ENCODE peak calls at places on chromosomes 2 and 18, in nine cellular contexts. P is spleen, W is body of pancreas, V is Peyer's patch, A is HepG2, M is A549, J is testis, L is IMR-90, G is heart left ventricle. O is an unnamed sample.

GRCh38 chr18:48074929-48075706 is 144.7 kb upstream of the SMAD2 start:
- DNase-seq in J (no peak), M (no peak), W (no peak), A (no peak), P (peak), L (no peak), V (peak), G (no peak), O (no peak)

GRCh38 chr2:110946892-110947291 is 173.8 kb upstream of the BCL2L11 start:
- DNase-seq in G (no peak), J (no peak), P (no peak), W (peak), A (no peak), L (no peak), V (no peak), M (no peak), O (no peak)

GRCh38 chr2:128282976-128283810 is 35.5 kb downstream of the HS6ST1 start:
- DNase-seq in W (no peak), P (peak), V (peak), J (no peak), G (peak), A (no peak), M (no peak), L (no peak), O (no peak)

GRCh38 chr2:72973566-72974435 is 56.5 kb downstream of the EMX1 start:
- DNase-seq in M (peak), J (peak), P (no peak), A (peak), V (peak), L (peak), G (peak), W (peak), O (no peak)

GRCh38 chr2:241771286-241772062 is 5.1 kb upstream of the GAL3ST2 start:
- DNase-seq in P (peak), A (peak), V (peak), L (peak), G (no peak), J (peak), M (no peak), W (no peak), O (no peak)

GRCh38 chr2:23562143-23562542 is 177.2 kb downstream of the KLHL29 start:
- DNase-seq in V (no peak), M (no peak), P (no peak), J (no peak), L (no peak), G (no peak), A (no peak), W (no peak), O (no peak)

GRCh38 chr18:24043403-24043802 is 28.8 kb downstream of the TTC39C start:
- DNase-seq in J (no peak), W (no peak), A (no peak), G (no peak), M (no peak), P (no peak), L (no peak), V (no peak), O (no peak)

GRCh38 chr2:150610670-150611279 is 123.3 kb upstream of the RND3 start:
- DNase-seq in A (peak), M (peak), L (peak), J (peak), P (no peak), V (no peak), W (peak), G (no peak), O (no peak)

GRCh38 chr2:204177977-204178522 is 241.5 kb downstream of the ICOS start:
- DNase-seq in P (peak), A (peak), V (no peak), J (peak), L (no peak), W (peak), M (peak), G (peak), O (no peak)

GRCh38 chr2:20370191-20370590 is 19.5 kb upstream of the PUM2 start:
- DNase-seq in J (no peak), G (no peak), L (peak), A (no peak), P (no peak), M (no peak), W (no peak), V (no peak), O (no peak)

GRCh38 chr2:6510547-6510946 is 355.2 kb downstream of the CMPK2 start:
- DNase-seq in G (no peak), V (no peak), A (no peak), P (no peak), L (no peak), J (no peak), W (no peak), M (no peak), O (no peak)

GRCh38 chr2:94759211-94759610 is 112.0 kb upstream of the TEKT4 start:
- DNase-seq in W (no peak), J (peak), L (no peak), P (no peak), G (no peak), A (peak), M (peak), V (no peak), O (no peak)

GRCh38 chr2:1371066-1371465 is 42.2 kb upstream of the TPO start:
- DNase-seq in M (no peak), V (no peak), J (peak), P (no peak), G (no peak), L (no peak), A (no peak), W (peak), O (no peak)

GRCh38 chr2:1377473-1377872 is 35.8 kb upstream of the TPO start:
- DNase-seq in P (no peak), J (no peak), L (no peak), V (no peak), A (no peak), G (no peak), M (no peak), W (no peak), O (no peak)

GRCh38 chr2:1374281-1374680 is 39.0 kb upstream of the TPO start:
- DNase-seq in P (no peak), L (no peak), G (no peak), V (no peak), M (no peak), W (no peak), A (no peak), J (no peak), O (no peak)

GRCh38 chr2:1369905-1370304 is 43.4 kb upstream of the TPO start:
- DNase-seq in V (no peak), J (no peak), P (no peak), W (no peak), G (no peak), A (no peak), M (no peak), L (no peak), O (no peak)

GRCh38 chr2:1373794-1374193 is 39.5 kb upstream of the TPO start:
- DNase-seq in P (no peak), M (no peak), G (peak), A (no peak), L (no peak), W (no peak), J (no peak), V (no peak), O (no peak)
- H3K27ac ChIP-seq in P (no peak), M (no peak), G (peak), A (no peak), L (no peak), W (no peak), J (no peak), V (no peak), O (no peak)

DNA sequence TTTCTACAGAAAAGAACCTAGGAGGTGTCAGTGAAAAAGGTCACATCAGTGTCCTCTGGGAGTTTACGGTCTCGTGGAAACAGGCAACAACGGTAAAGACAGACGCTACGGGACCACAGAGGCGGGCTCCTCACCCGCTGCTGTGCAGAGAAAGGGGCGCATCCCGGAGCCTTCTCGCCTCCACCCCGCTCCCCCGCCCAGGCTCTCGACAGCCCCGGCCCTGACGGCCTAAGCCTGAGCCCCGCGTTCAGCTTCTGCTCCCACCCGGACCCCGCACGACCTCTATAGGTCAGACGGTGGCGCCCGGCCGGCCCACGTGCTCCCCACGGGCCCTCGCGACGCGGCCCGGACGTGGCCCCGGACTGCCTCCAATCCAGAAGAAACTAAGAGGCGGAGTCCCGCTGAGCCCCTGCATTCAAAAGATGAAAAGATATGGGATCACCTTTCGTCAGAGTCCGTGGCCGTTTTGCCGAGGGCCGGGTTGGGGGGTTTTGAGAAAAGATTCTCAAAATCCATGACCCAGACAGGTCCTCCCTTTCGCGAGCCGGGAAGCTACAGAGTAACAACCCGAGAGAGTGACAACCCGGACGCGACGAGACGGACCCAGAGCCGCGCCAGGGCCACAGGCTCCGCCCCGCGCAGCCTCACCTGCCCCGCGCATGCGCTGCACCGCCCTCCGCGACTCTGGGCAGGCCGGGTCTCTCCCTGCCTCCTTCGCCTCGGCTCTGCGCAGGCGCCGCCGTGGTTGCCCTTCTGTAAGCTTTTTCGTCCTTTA is at the start of gene ZC3H8:
- DNase-seq in A (peak), G (peak), W (peak), M (peak), L (peak), J (peak), V (peak), P (peak), O (peak)
- TF ChIP-seq POLR2A in A (peak), G (peak), W (peak), M (peak), L (no peak), J (peak), V (peak), P (peak), O (peak)

GRCh38 chr2:85796549-85797262 is 42.9 kb downstream of the ATOH8 start:
- DNase-seq in A (no peak), P (peak), M (no peak), G (peak), L (no peak), W (no peak), J (no peak), V (no peak), O (no peak)

GRCh38 chr2:85796046-85796548 is 42.3 kb downstream of the ATOH8 start:
- DNase-seq in A (no peak), V (no peak), J (no peak), G (peak), W (no peak), L (no peak), M (no peak), P (no peak), O (no peak)

GRCh38 chr2:85795331-85796045 is 41.7 kb downstream of the ATOH8 start:
- DNase-seq in A (no peak), P (peak), J (peak), L (no peak), G (peak), M (no peak), V (no peak), W (no peak), O (no peak)

GRCh38 chr2:85797959-85798358 is 44.2 kb downstream of the ATOH8 start:
- DNase-seq in J (no peak), V (no peak), A (peak), M (peak), L (peak), G (peak), P (no peak), W (no peak), O (no peak)

GRCh38 chr2:85797263-85797660 is 43.5 kb downstream of the ATOH8 start:
- DNase-seq in J (no peak), V (no peak), G (no peak), A (no peak), P (no peak), L (no peak), M (no peak), W (no peak), O (no peak)
- H3K27ac ChIP-seq in J (no peak), V (peak), G (peak), A (no peak), P (no peak), L (no peak), M (no peak), W (no peak), O (no peak)

GRCh38 chr2:233353769-233354499 is at the start of gene DGKD:
- DNase-seq in V (peak), J (peak), L (no peak), W (peak), G (peak), M (peak), P (peak), A (peak), O (no peak)
- TF ChIP-seq POLR2A in V (no peak), J (no peak), L (no peak), W (no peak), G (no peak), M (no peak), P (peak), A (peak), O (no peak)

GRCh38 chr18:56107821-56108485 is 520.0 kb upstream of the TCF4 start:
- DNase-seq in W (no peak), L (no peak), G (no peak), V (no peak), J (no peak), M (no peak), A (no peak), P (no peak), O (no peak)

GRCh38 chr18:56115072-56116038 is 523.0 kb downstream of the TXNL1 start:
- DNase-seq in W (no peak), P (no peak), G (no peak), A (no peak), V (no peak), L (peak), M (no peak), J (no peak), O (no peak)

GRCh38 chr18:56112984-56113383 is 525.0 kb upstream of the TCF4 start:
- DNase-seq in P (no peak), J (no peak), V (no peak), M (no peak), W (no peak), G (no peak), A (no peak), L (no peak), O (no peak)

GRCh38 chr18:56108486-56109367 is 520.7 kb upstream of the TCF4 start:
- DNase-seq in G (no peak), W (no peak), L (no peak), A (no peak), J (no peak), P (no peak), M (no peak), V (no peak), O (no peak)

DNA sequence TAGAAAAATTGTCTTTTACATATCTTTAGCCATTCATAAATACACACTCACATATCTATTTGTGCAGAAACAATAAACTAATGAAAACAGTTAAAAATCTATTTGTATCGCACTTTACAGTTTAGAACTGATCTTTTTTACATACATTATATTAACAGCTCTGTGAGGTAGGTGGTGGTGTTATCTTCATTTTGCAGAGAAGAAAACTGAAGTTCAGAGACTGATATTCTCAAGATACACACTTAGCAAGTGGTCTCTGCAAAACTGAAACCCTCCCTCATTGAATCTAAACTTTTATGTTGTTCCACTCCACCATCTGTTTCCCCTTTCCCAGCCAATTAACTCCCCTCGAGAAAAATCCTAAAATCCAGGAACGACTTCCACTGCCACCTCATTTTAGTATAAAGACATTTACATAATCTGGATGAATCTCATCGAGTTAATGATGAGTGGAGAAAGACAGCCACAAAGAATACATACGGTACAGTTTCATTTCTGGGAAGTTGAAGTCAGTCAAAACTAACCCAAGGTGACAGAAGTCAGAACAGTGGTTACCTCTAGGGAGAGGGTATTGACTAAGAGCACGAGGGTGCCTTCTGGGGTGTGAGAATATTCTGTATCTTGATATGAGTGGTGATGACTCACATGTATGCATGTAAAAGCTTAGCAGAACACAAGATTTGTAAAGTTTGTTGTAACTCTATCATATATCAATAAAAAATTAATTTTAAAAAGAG is 524.2 kb upstream of the TCF4 start:
- DNase-seq in G (no peak), M (no peak), A (no peak), P (no peak), L (peak), W (no peak), J (no peak), V (no peak), O (no peak)
- H3K27ac ChIP-seq in G (no peak), M (no peak), A (no peak), P (no peak), L (no peak), W (no peak), J (no peak), V (no peak), O (no peak)

GRCh38 chr2:120253021-120253882 is 600 bp downstream of the RALB start:
- DNase-seq in P (peak), J (peak), G (peak), L (peak), W (peak), A (peak), M (peak), V (peak), O (peak)
- TF ChIP-seq POLR2A in P (no peak), J (no peak), G (no peak), L (no peak), W (peak), A (peak), M (no peak), V (peak), O (no peak)

GRCh38 chr2:209368406-209368805 is 55.4 kb upstream of the MAP2 start:
- DNase-seq in P (no peak), A (no peak), J (no peak), W (no peak), G (no peak), V (no peak), M (peak), L (no peak), O (no peak)
- H3K27ac ChIP-seq in P (no peak), A (no peak), J (no peak), W (peak), G (no peak), V (no peak), M (peak), L (no peak), O (no peak)

DNA sequence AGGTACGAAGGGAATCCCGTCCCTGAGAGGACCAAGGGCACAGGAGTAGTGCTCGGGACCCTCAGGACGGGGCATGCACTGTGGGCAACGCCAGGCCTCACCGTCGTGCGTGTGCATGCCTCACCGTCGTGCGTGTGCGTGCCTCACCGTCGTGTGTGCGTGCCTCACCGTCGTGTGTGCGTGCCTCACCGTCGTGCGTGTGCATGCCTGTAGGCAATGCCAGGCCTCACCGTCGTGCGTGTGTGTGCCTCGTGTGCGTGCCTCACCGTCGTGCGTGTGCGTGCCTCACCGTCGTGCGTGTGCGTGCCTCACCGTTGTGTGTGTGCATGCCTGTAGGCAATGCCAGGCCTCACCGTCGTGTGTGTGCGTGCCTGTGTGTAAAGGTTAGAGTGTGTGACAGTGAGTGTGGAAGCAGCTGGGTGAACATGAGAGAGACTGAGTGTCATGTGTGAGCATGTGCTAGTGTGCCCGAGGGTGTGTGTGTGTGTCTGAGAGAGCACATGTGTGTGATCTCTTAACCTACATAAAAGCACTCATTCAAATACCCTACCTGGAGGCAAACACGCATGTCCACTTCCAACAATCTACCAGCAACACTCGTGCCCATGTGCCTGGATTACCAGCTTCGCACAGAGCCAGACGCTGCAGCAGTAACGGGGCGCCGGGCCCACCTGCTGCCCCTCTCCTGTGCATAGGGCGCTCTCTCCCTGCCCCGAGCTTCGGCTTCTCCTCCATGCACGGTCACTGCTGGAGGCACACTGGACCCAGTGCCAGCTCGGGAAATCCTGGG is 36.3 kb downstream of the ZNF516 start:
- DNase-seq in W (no peak), M (no peak), G (no peak), P (peak), V (no peak), L (no peak), J (peak), A (no peak), O (no peak)
- TF ChIP-seq POLR2A in W (no peak), M (no peak), G (no peak), P (no peak), V (no peak), L (no peak), J (no peak), A (no peak), O (no peak)

GRCh38 chr2:47237375-47238357 is 82.6 kb upstream of the STPG4 start:
- DNase-seq in J (peak), M (no peak), W (no peak), A (no peak), G (peak), P (no peak), L (peak), V (no peak), O (no peak)
- H3K27ac ChIP-seq in J (no peak), M (no peak), W (no peak), A (no peak), G (no peak), P (no peak), L (peak), V (no peak), O (no peak)

DNA sequence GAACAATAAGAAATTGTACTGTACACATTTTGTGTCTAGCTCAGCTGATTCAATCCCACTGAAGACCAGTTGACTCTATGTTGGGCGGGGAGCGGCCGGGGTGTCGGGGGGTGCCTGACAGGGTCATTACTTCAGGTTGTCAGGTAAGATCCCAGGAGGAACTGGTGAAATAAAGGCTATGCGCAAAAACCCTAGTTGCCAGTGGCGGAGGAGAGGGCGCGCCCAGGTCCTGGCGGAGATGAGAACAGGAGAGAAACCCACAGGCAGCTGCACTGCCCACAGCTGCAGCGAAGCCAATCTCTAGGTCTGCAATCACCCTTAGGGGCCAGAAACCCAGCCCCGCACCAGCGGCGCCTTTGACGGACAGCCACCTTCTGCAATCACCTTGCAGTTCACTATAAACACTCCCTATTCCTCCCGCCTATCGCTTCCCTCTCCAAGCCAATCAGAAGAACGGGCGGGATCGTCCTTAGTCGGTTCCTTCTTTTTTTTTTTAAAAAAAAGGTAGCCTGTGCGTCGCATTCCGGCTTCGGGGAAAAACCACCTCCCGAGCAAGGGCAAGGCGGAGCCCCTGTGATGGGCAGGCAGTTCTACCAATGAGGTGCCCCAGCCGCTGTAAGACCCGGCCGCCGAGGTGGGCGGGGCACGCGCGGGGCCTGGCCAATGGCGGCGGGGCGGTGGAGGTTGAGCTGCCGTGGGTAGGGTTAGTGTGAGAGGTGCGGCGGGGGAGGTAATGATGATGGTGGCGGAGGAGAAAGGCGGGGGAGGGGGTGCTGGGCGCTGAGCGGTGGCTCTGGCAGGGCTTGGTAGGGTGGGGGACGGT is at the start of gene EHBP1:
- DNase-seq in J (peak), G (peak), M (peak), P (peak), L (peak), A (peak), W (peak), V (peak), O (peak)
- TF ChIP-seq POLR2A in J (no peak), G (no peak), M (peak), P (peak), L (peak), A (peak), W (peak), V (peak), O (peak)